ENCODE peak calls at places on chromosomes 12 and 14, in four cellular contexts. V, D, C and R are unnamed samples.

GRCh38 chr12:95802482-95803264 is 12.1 kb upstream of the NTN4 start:
- DNase-seq in D (no peak), C (no peak), V (peak; percentile 90), R (no peak)

GRCh38 chr12:82857911-82858533 is 171.3 kb downstream of the TMTC2 start:
- DNase-seq in V (no peak), C (no peak), D (no peak), R (no peak)

GRCh38 chr12:26473291-26473690 is 277.9 kb downstream of the SSPN start:
- DNase-seq in D (no peak), V (no peak), C (no peak), R (no peak)

GRCh38 chr12:19757317-19757877 is 318.1 kb downstream of the AEBP2 start:
- DNase-seq in V (peak; percentile 65), D (no peak), C (no peak), R (no peak)

GRCh38 chr14:88241810-88242209 is 81.3 kb downstream of the KCNK10 start:
- DNase-seq in C (no peak), D (no peak), V (no peak), R (no peak)

GRCh38 chr12:93158065-93158843 is 219.5 kb upstream of the NUDT4 start:
- DNase-seq in D (no peak), C (no peak), V (no peak), R (no peak)

GRCh38 chr12:45216297-45216982 is 545 bp downstream of the ANO6 start:
- DNase-seq in V (peak; percentile 57), C (peak; percentile 34), D (peak; percentile 79), R (peak; percentile 45)

GRCh38 chr12:123270380-123271181 is 1.1 kb downstream of the CDK2AP1 start:
- DNase-seq in D (peak; percentile 71), V (peak; percentile 72), C (no peak), R (peak; percentile 51)

GRCh38 chr14:22813145-22813544 is 2.1 kb downstream of the SLC7A7 start:
- DNase-seq in C (no peak), D (no peak), V (no peak), R (no peak)

GRCh38 chr14:92973265-92973797 is 50.4 kb downstream of the CHGA start:
- DNase-seq in V (peak; percentile 89), C (peak; percentile 73), D (peak; percentile 81), R (peak; percentile 91)

GRCh38 chr14:102095871-102096568 is 9.2 kb upstream of the HSP90AA1 start:
- DNase-seq in D (no peak), V (no peak), C (no peak), R (no peak)

GRCh38 chr12:90084018-90084417 is 375.4 kb upstream of the ATP2B1 start:
- DNase-seq in V (no peak), D (no peak), C (no peak), R (no peak)

GRCh38 chr12:119153477-119154434 is 25.0 kb upstream of the HSPB8 start:
- DNase-seq in D (no peak), V (peak; percentile 32), C (no peak), R (peak; percentile 41)

GRCh38 chr14:79376557-79376956 is 834.7 kb downstream of the DIO2 start:
- DNase-seq in D (no peak), V (no peak), C (no peak), R (no peak)

GRCh38 chr12:117686911-117687377 is 281.8 kb downstream of the KSR2 start:
- DNase-seq in D (no peak), V (peak; percentile 96), C (no peak), R (no peak)

GRCh38 chr12:50017047-50017446 is 8.2 kb downstream of the RACGAP1 start:
- DNase-seq in C (no peak), V (peak; percentile 88), D (no peak), R (peak; percentile 44)

GRCh38 chr14:34851395-34851794 is 23.8 kb downstream of the BAZ1A start:
- DNase-seq in D (no peak), V (peak; percentile 60), C (no peak), R (no peak)

GRCh38 chr14:38839743-38840375 is 263.2 kb downstream of the SEC23A start:
- DNase-seq in D (no peak), V (peak; percentile 12), C (no peak), R (no peak)

GRCh38 chr12:47082963-47083621 is 3.3 kb upstream of the AMIGO2 start:
- DNase-seq in C (no peak), V (peak; percentile 98), D (no peak), R (no peak)

GRCh38 chr14:101400815-101401214 is 160.5 kb upstream of the DIO3 start:
- DNase-seq in V (peak; percentile 65), C (no peak), D (no peak), R (no peak)

GRCh38 chr14:95645016-95645996 is 40.9 kb upstream of the TCL1B start:
- DNase-seq in V (no peak), D (no peak), C (no peak), R (no peak)

GRCh38 chr14:47227051-47227600 is 448.3 kb downstream of the MDGA2 start:
- DNase-seq in V (no peak), D (no peak), C (no peak), R (no peak)

GRCh38 chr12:127389923-127390322 is 877.0 kb upstream of the TMEM132C start:
- DNase-seq in D (no peak), V (peak; percentile 82), C (no peak), R (no peak)

GRCh38 chr14:79781882-79782281 is 429.4 kb downstream of the DIO2 start:
- DNase-seq in V (peak; percentile 89), C (no peak), D (no peak), R (no peak)

GRCh38 chr12:54017845-54018607 is 9.2 kb downstream of the HOXC8 start:
- DNase-seq in V (peak; percentile 93), D (peak; percentile 86), C (no peak), R (peak; percentile 46)

GRCh38 chr12:7868391-7868790 is 4.3 kb downstream of the SLC2A14 start:
- DNase-seq in C (no peak), V (peak; percentile 25), D (no peak), R (no peak)

GRCh38 chr14:92540472-92541048 is 27.0 kb downstream of the RIN3 start:
- DNase-seq in D (no peak), C (peak; percentile 48), V (peak; percentile 99), R (peak; percentile 16)

GRCh38 chr14:89137514-89138163 is 279.4 kb downstream of the FOXN3 start:
- DNase-seq in C (no peak), D (no peak), V (peak; percentile 98), R (no peak)

GRCh38 chr14:50786821-50787464 is 44.0 kb downstream of the NIN start:
- DNase-seq in C (no peak), V (no peak), D (no peak), R (no peak)

GRCh38 chr14:92673601-92674000 is 74.8 kb downstream of the LGMN start:
- DNase-seq in V (no peak), C (no peak), D (no peak), R (no peak)

GRCh38 chr12:43805857-43806736 is at the start of gene TWF1:
- DNase-seq in V (peak; percentile 84), C (peak; percentile 83), D (peak; percentile 93), R (peak; percentile 83)

GRCh38 chr12:78470354-78471195 is 394.0 kb upstream of the SYT1 start:
- DNase-seq in D (no peak), V (peak; percentile 50), C (no peak), R (no peak)

GRCh38 chr14:45526715-45527549 is 273.9 kb upstream of the MIS18BP1 start:
- DNase-seq in D (no peak), C (no peak), V (peak; percentile 3), R (no peak)

GRCh38 chr14:61593330-61593729 is 102.0 kb upstream of the HIF1A start:
- DNase-seq in V (peak; percentile 33), C (no peak), D (no peak), R (no peak)

GRCh38 chr12:30095511-30095910 is 311.8 kb upstream of the TMTC1 start:
- DNase-seq in C (no peak), V (no peak), D (no peak), R (no peak)

GRCh38 chr14:31677052-31677451 is 115.8 kb downstream of the NUBPL start:
- DNase-seq in D (no peak), C (no peak), V (no peak), R (no peak)

GRCh38 chr12:50354908-50355307 is 41.5 kb downstream of the FAM186A start:
- DNase-seq in V (peak; percentile 9), C (no peak), D (no peak), R (no peak)

GRCh38 chr14:100340454-100340813 is 17.3 kb downstream of the SLC25A47 start:
- DNase-seq in V (no peak), D (no peak), C (no peak), R (no peak)